ENCODE peak calls at places on chromosomes 3 and 15, in eight cellular contexts. C, V, S, U, M, Z, G and L are unnamed samples.

GRCh38 chr3:65751123-65751700 is 287.5 kb downstream of the MAGI1 start:
- DNase-seq in C (no peak), V (peak; percentile 12), S (peak; percentile 39), U (no peak), M (peak; percentile 47), Z (no peak), G (no peak), L (peak; percentile 40)

GRCh38 chr3:168248383-168249047 is 152.8 kb upstream of the GOLIM4 start:
- DNase-seq in C (no peak), V (no peak), S (no peak), U (no peak), M (peak; percentile 46), Z (no peak), G (no peak), L (peak; percentile 29)

GRCh38 chr3:153350420-153350819 is 188.4 kb downstream of the RAP2B start:
- DNase-seq in C (no peak), V (peak; percentile 70), S (no peak), U (no peak), M (peak; percentile 63), Z (no peak), G (no peak), L (no peak)

GRCh38 chr3:186722457-186722856 is 5.3 kb downstream of the KNG1 start:
- DNase-seq in C (no peak), V (peak; percentile 29), S (no peak), U (no peak), M (peak; percentile 12), Z (no peak), G (no peak), L (no peak)

GRCh38 chr15:48300038-48300437 is 31.2 kb upstream of the DUT start:
- DNase-seq in C (no peak), V (no peak), S (no peak), U (no peak), M (no peak), Z (no peak), G (no peak), L (no peak)

GRCh38 chr15:26095710-26096330 is 232.7 kb upstream of the ATP10A start:
- DNase-seq in C (no peak), V (no peak), S (peak; percentile 26), U (no peak), M (no peak), Z (no peak), G (no peak), L (no peak)

GRCh38 chr3:15538345-15538744 is 16.8 kb upstream of the COLQ start:
- DNase-seq in C (no peak), V (no peak), S (peak; percentile 12), U (no peak), M (no peak), Z (no peak), G (no peak), L (no peak)

GRCh38 chr3:51974963-51975856 is at the start of gene ABHD14A:
- DNase-seq in C (peak; percentile 50), V (peak; percentile 45), S (peak; percentile 81), U (no peak), M (peak; percentile 78), Z (no peak), G (peak; percentile 65), L (peak; percentile 78)

GRCh38 chr3:59367150-59367549 is 317.3 kb upstream of the CFAP20DC start:
- DNase-seq in C (no peak), V (no peak), S (no peak), U (no peak), M (no peak), Z (no peak), G (no peak), L (no peak)

GRCh38 chr3:195802795-195803194 is 8.9 kb downstream of the MUC4 start:
- DNase-seq in C (peak; percentile 7), V (no peak), S (no peak), U (no peak), M (no peak), Z (no peak), G (no peak), L (no peak)